ENCODE peak calls at places on chromosomes 1 and 21, in seven cellular contexts. B, K, L, X, P, Y and M are unnamed samples.

GRCh38 chr1:224637510-224637909 is 21.4 kb downstream of the CNIH3 start:
- DNase-seq in B (peak), K (no peak), L (no peak), X (no peak), P (peak), Y (peak), M (no peak)

GRCh38 chr1:236753554-236753953 is 41.5 kb upstream of the MTR start:
- DNase-seq in B (peak), K (peak), L (peak), X (peak), P (peak), Y (no peak), M (peak)

GRCh38 chr1:226974544-226975258 is 34.6 kb downstream of the COQ8A start:
- DNase-seq in B (no peak), K (no peak), L (no peak), X (no peak), P (no peak), Y (no peak), M (peak)

GRCh38 chr1:88998716-88999115 is 6.3 kb upstream of the KYAT3 start:
- DNase-seq in B (peak), K (peak), L (no peak), X (peak), P (peak), Y (peak), M (no peak)

GRCh38 chr1:15870421-15870820 is 22.9 kb downstream of the SPEN start:
- DNase-seq in B (peak), K (no peak), L (no peak), X (no peak), P (peak), Y (no peak), M (no peak)

GRCh38 chr1:201693887-201694614 is 134.9 kb upstream of the IPO9 start:
- DNase-seq in B (no peak), K (no peak), L (no peak), X (peak), P (no peak), Y (no peak), M (peak)

GRCh38 chr1:150021191-150021688 is 10.7 kb upstream of the OTUD7B start:
- DNase-seq in B (no peak), K (no peak), L (no peak), X (no peak), P (no peak), Y (no peak), M (no peak)

GRCh38 chr1:87252406-87252805 is 76.3 kb upstream of the LMO4 start:
- DNase-seq in B (peak), K (no peak), L (no peak), X (no peak), P (peak), Y (no peak), M (no peak)

GRCh38 chr1:105632342-105633196 is 1423.9 kb upstream of the PRMT6 start:
- DNase-seq in B (no peak), K (no peak), L (no peak), X (peak), P (peak), Y (no peak), M (no peak)

GRCh38 chr1:234986750-234987414 is 141.8 kb downstream of the TOMM20 start:
- DNase-seq in B (no peak), K (peak), L (no peak), X (peak), P (peak), Y (no peak), M (no peak)

GRCh38 chr1:180486092-180486491 is 16.3 kb downstream of the ACBD6 start:
- DNase-seq in B (no peak), K (no peak), L (no peak), X (peak), P (no peak), Y (no peak), M (no peak)

GRCh38 chr1:21933397-21934248 is 3.5 kb downstream of the HSPG2 start:
- DNase-seq in B (no peak), K (no peak), L (no peak), X (peak), P (no peak), Y (no peak), M (peak)

GRCh38 chr1:21937034-21937371 is at the start of gene HSPG2:
- DNase-seq in B (no peak), K (no peak), L (no peak), X (no peak), P (no peak), Y (no peak), M (no peak)

GRCh38 chr1:21936366-21937031 is 611 bp downstream of the HSPG2 start:
- DNase-seq in B (no peak), K (no peak), L (no peak), X (no peak), P (peak), Y (no peak), M (no peak)

GRCh38 chr1:21935891-21936365 is 1.2 kb downstream of the HSPG2 start:
- DNase-seq in B (no peak), K (no peak), L (no peak), X (peak), P (peak), Y (no peak), M (no peak)

GRCh38 chr1:21935393-21935804 is 1.7 kb downstream of the HSPG2 start:
- DNase-seq in B (peak), K (no peak), L (no peak), X (no peak), P (peak), Y (no peak), M (no peak)
- H2BK120ac ChIP-seq in B (peak), K (no peak), L (no peak), X (no peak), P (no peak), Y (peak), M (no peak)

GRCh38 chr1:109770331-109771095 is 6.8 kb upstream of the EPS8L3 start:
- DNase-seq in B (no peak), K (no peak), L (no peak), X (no peak), P (no peak), Y (no peak), M (no peak)

GRCh38 chr1:109773900-109774485 is 10.3 kb upstream of the EPS8L3 start:
- DNase-seq in B (no peak), K (no peak), L (no peak), X (no peak), P (no peak), Y (no peak), M (no peak)

GRCh38 chr1:109773203-109773899 is 9.6 kb upstream of the EPS8L3 start:
- DNase-seq in B (peak), K (peak), L (peak), X (peak), P (peak), Y (peak), M (peak)

GRCh38 chr1:109771712-109772657 is 8.3 kb upstream of the EPS8L3 start:
- DNase-seq in B (no peak), K (no peak), L (no peak), X (no peak), P (no peak), Y (no peak), M (no peak)

DNA sequence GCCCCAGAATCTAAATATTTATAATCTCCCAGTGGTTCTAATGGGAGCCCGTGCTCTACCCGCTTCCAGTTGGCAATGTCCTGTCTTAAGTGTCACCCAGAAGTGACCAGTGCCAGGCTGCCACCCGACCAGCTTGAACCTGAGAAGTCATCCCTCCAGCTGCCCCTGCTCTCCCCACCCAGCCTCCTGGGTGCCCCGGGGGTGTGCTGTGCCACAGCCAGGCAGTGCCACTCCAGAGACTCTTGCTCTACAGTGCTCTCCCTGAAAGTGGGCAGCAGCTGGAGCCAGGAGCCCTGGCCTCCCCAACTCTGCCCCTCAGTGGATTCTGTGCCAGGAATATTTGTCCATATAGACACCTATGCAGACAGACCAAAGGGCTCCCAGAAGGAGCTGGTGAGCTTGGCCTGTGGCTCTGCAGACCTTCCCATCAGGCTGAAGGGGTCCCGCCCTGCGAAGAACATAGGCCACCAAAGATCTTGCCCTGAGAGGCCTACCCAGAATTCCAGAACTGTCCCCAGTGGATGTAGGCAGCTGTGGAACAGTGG is 9.0 kb upstream of the EPS8L3 start:
- DNase-seq in B (no peak), K (no peak), L (no peak), X (no peak), P (no peak), Y (no peak), M (no peak)
- H2BK120ac ChIP-seq in B (peak), K (no peak), L (no peak), X (no peak), P (peak), Y (no peak), M (no peak)

DNA sequence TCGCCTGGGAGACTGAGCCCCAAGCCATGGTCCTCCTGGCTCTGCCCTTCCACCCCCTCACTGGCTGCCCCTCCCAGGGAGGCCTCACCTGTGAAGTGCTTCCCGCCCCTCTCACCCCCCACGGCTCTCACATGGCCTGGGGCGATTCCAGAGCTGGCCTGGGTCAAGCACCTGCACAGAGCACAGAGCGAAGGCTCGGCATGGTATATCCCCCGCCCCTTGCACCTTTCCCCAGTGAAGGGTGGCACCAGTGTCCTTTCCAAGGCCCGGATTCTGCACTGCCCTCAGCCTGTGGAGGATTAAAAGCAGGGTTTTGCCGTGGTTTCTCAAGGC is 1.1 kb upstream of the AJAP1 start:
- DNase-seq in B (no peak), K (no peak), L (no peak), X (peak), P (no peak), Y (no peak), M (peak)
- H2BK120ac ChIP-seq in B (no peak), K (no peak), L (no peak), X (no peak), P (no peak), Y (no peak), M (no peak)

GRCh38 chr1:116735246-116735645 is 19.0 kb upstream of the CD2 start:
- DNase-seq in B (no peak), K (no peak), L (no peak), X (no peak), P (no peak), Y (no peak), M (no peak)
- H2BK120ac ChIP-seq in B (no peak), K (no peak), L (no peak), X (no peak), P (no peak), Y (no peak), M (no peak)

GRCh38 chr21:41602511-41602910 is 94.6 kb upstream of the TMPRSS2 start:
- DNase-seq in B (no peak), K (no peak), L (no peak), X (no peak), P (no peak), Y (no peak), M (no peak)

GRCh38 chr21:41600556-41600955 is 92.6 kb upstream of the TMPRSS2 start:
- DNase-seq in B (no peak), K (no peak), L (no peak), X (no peak), P (no peak), Y (no peak), M (no peak)

GRCh38 chr21:41601573-41602371 is 93.8 kb upstream of the TMPRSS2 start:
- DNase-seq in B (peak), K (no peak), L (no peak), X (no peak), P (no peak), Y (no peak), M (no peak)

GRCh38 chr21:41600116-41600515 is 92.2 kb upstream of the TMPRSS2 start:
- DNase-seq in B (no peak), K (no peak), L (no peak), X (no peak), P (no peak), Y (no peak), M (no peak)

GRCh38 chr21:41600961-41601572 is 93.1 kb upstream of the TMPRSS2 start:
- DNase-seq in B (no peak), K (no peak), L (no peak), X (no peak), P (no peak), Y (no peak), M (peak)
- H2BK120ac ChIP-seq in B (no peak), K (no peak), L (no peak), X (no peak), P (no peak), Y (no peak), M (no peak)

DNA sequence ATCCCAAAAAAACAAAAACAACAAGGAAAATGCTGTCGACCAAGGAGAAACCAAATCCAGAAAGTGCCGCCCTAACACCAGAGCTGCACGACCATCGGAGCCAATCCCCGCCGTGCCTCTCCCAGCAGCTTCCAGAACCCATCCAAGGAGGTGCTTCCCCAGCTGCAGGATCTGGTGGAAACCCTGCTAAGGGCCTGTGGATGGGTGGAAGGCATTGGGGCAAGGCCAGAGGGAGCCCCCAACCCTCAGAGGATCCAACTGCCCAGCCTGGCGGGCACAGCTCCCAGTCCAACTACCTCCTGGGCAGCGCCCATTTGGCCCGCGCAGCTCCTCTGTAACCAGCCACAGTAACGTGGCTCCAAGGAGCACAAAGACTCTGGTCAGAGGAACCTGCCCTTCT is 81.6 kb downstream of the NPHP4 start:
- DNase-seq in B (no peak), K (no peak), L (no peak), X (no peak), P (no peak), Y (no peak), M (peak)
- H2BK120ac ChIP-seq in B (no peak), K (no peak), L (no peak), X (no peak), P (no peak), Y (no peak), M (no peak)

GRCh38 chr21:36507397-36508018 is 27.6 kb upstream of the CLDN14 start:
- DNase-seq in B (peak), K (no peak), L (no peak), X (no peak), P (peak), Y (no peak), M (no peak)

GRCh38 chr21:36506482-36506881 is 26.6 kb upstream of the CLDN14 start:
- DNase-seq in B (no peak), K (no peak), L (no peak), X (no peak), P (no peak), Y (no peak), M (no peak)

GRCh38 chr21:36502365-36502764 is 22.4 kb upstream of the CLDN14 start:
- DNase-seq in B (no peak), K (no peak), L (no peak), X (no peak), P (no peak), Y (no peak), M (no peak)

GRCh38 chr21:36501589-36501892 is 21.6 kb upstream of the CLDN14 start:
- DNase-seq in B (no peak), K (no peak), L (no peak), X (no peak), P (no peak), Y (no peak), M (no peak)

DNA sequence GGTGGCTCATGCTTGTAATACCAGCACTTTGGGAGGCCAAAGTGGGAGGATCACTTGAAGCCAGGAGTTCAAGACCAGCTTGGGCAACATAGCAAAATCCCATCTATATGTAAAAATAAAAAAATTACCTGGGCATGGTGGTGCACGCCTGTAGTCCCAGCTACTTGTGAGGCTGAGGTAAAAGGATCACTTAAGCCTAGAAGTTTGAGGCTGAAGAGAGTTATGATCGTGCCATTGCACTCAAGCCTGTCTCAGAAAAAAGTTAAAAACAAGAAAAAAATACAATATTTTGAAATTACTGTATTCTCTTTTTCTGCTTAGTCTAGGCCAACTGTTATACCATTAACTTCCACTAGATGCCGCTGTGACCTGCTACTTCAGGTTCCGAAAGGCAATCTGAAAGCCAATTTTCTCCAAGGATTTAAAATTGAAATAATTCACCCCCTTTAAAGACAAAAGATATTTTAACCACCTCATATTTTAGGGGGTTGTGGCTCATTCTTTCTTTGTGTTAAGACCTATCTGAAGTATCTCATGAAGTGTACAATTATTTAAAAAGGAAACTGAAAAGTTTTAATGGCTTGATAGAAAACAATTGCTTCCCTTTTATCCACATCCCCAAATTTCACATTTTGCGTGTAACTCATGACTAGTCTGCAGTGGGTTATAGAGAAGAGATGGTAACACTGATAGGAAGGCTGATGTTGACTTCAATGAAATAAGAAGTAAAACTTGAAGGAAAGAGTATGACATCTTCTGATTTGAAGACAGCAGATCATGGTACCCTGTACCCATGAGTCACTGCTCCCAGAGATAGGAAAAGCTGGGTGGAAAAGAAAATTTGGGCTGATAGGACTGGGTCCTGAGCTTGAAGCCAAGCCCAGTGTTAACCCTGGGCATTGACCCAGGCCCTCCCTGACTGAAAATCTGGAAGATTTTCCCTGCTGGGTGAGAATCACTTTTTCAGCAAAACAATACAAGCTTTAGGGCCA is 24.4 kb upstream of the CLDN14 start:
- DNase-seq in B (peak), K (peak), L (no peak), X (peak), P (peak), Y (peak), M (no peak)
- H2BK120ac ChIP-seq in B (no peak), K (no peak), L (no peak), X (no peak), P (no peak), Y (peak), M (no peak)

DNA sequence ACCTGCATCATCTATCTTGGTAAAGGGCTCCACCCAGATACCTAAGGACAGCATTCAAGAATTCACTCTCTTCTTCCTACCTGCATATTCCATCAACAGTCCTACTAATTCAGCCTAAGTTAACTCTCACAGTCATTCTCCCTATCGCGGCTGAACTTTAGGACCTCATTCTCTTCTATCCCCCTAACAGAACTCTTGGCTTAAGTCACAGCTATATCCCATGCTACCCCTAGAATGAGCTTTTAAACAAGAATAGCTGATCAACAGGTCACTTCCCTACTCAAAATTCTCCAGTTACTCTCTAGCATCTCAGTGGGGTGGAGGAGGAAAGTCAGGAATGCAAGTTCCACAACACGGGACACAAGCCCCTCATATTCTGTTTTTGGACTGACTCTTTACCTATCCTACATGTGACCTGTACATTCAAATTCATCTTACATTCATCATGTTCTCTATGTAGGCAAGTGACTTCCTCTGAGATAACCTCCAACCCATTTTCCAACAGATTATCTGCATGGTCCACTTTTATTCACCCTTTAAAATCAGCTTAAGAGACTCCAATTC is 21.0 kb downstream of the MRPL39 start:
- DNase-seq in B (no peak), K (no peak), L (no peak), X (no peak), P (no peak), Y (no peak), M (no peak)
- H2BK120ac ChIP-seq in B (no peak), K (no peak), L (no peak), X (no peak), P (no peak), Y (no peak), M (no peak)

GRCh38 chr21:44526096-44526997 is 13.6 kb downstream of the KRTAP10-1 start:
- DNase-seq in B (no peak), K (no peak), L (no peak), X (no peak), P (no peak), Y (no peak), M (no peak)
- H2BK120ac ChIP-seq in B (no peak), K (no peak), L (no peak), X (no peak), P (no peak), Y (no peak), M (no peak)